ENCODE peak calls at places on chromosomes 1 and 21, in seven cellular contexts. One of them, this sample, is unnamed.

GRCh38 chr1:246579818-246580217 is 13.6 kb downstream of the CNST start:
- DNase-seq in mesothelial cell of epicardium: no peak
- DNase-seq in NCI-H526: no peak
- DNase-seq in posterior vena cava: no peak
- DNase-seq in Caco-2: no peak
- DNase-seq in activated CD4-positive, alpha-beta T cell treated with anti-CD3 and anti-CD28 coated beads, Interleukin-2, amount 10 ng/mL, durations not matched to agents 7 days and 5 days: no peak
- DNase-seq in GF-D8: peak; percentile 23
- DNase-seq in this sample: no peak

GRCh38 chr1:32761253-32761877 is 55.8 kb downstream of the YARS1 start:
- DNase-seq in mesothelial cell of epicardium: no peak
- DNase-seq in NCI-H526: no peak
- DNase-seq in posterior vena cava: no peak
- DNase-seq in Caco-2: peak; percentile 23
- DNase-seq in activated CD4-positive, alpha-beta T cell treated with anti-CD3 and anti-CD28 coated beads, Interleukin-2, amount 10 ng/mL, durations not matched to agents 7 days and 5 days: no peak
- DNase-seq in GF-D8: no peak
- DNase-seq in this sample: no peak

GRCh38 chr1:23010734-23011449 is 4.8 kb downstream of the TEX46 start:
- DNase-seq in mesothelial cell of epicardium: no peak
- DNase-seq in NCI-H526: no peak
- DNase-seq in posterior vena cava: no peak
- DNase-seq in Caco-2: no peak
- DNase-seq in activated CD4-positive, alpha-beta T cell treated with anti-CD3 and anti-CD28 coated beads, Interleukin-2, amount 10 ng/mL, durations not matched to agents 7 days and 5 days: no peak
- DNase-seq in GF-D8: no peak
- DNase-seq in this sample: no peak

GRCh38 chr1:202255343-202255742 is 61.7 kb downstream of the LGR6 start:
- DNase-seq in mesothelial cell of epicardium: no peak
- DNase-seq in NCI-H526: no peak
- DNase-seq in posterior vena cava: peak; percentile 40
- DNase-seq in Caco-2: no peak
- DNase-seq in activated CD4-positive, alpha-beta T cell treated with anti-CD3 and anti-CD28 coated beads, Interleukin-2, amount 10 ng/mL, durations not matched to agents 7 days and 5 days: no peak
- DNase-seq in GF-D8: no peak
- DNase-seq in this sample: no peak

GRCh38 chr1:6485140-6485936 is 6.1 kb downstream of the PLEKHG5 start:
- DNase-seq in mesothelial cell of epicardium: no peak
- DNase-seq in NCI-H526: no peak
- DNase-seq in posterior vena cava: no peak
- DNase-seq in Caco-2: no peak
- DNase-seq in activated CD4-positive, alpha-beta T cell treated with anti-CD3 and anti-CD28 coated beads, Interleukin-2, amount 10 ng/mL, durations not matched to agents 7 days and 5 days: no peak
- DNase-seq in GF-D8: no peak
- DNase-seq in this sample: no peak

GRCh38 chr1:101592861-101593260 is 356.0 kb downstream of the S1PR1 start:
- DNase-seq in mesothelial cell of epicardium: no peak
- DNase-seq in NCI-H526: no peak
- DNase-seq in posterior vena cava: no peak
- DNase-seq in Caco-2: no peak
- DNase-seq in activated CD4-positive, alpha-beta T cell treated with anti-CD3 and anti-CD28 coated beads, Interleukin-2, amount 10 ng/mL, durations not matched to agents 7 days and 5 days: no peak
- DNase-seq in GF-D8: no peak
- DNase-seq in this sample: no peak

GRCh38 chr1:197598935-197599334 is 176.3 kb downstream of the DENND1B start:
- DNase-seq in mesothelial cell of epicardium: no peak
- DNase-seq in NCI-H526: no peak
- DNase-seq in posterior vena cava: no peak
- DNase-seq in Caco-2: no peak
- DNase-seq in activated CD4-positive, alpha-beta T cell treated with anti-CD3 and anti-CD28 coated beads, Interleukin-2, amount 10 ng/mL, durations not matched to agents 7 days and 5 days: no peak
- DNase-seq in GF-D8: no peak
- DNase-seq in this sample: no peak

GRCh38 chr1:25805863-25806225 is 5.9 kb downstream of the SELENON start:
- DNase-seq in mesothelial cell of epicardium: no peak
- DNase-seq in NCI-H526: no peak
- DNase-seq in posterior vena cava: no peak
- DNase-seq in Caco-2: no peak
- DNase-seq in activated CD4-positive, alpha-beta T cell treated with anti-CD3 and anti-CD28 coated beads, Interleukin-2, amount 10 ng/mL, durations not matched to agents 7 days and 5 days: no peak
- DNase-seq in GF-D8: no peak
- DNase-seq in this sample: no peak

GRCh38 chr1:74679811-74680210 is 6.2 kb upstream of the ERICH3 start:
- DNase-seq in mesothelial cell of epicardium: no peak
- DNase-seq in NCI-H526: no peak
- DNase-seq in posterior vena cava: no peak
- DNase-seq in Caco-2: no peak
- DNase-seq in activated CD4-positive, alpha-beta T cell treated with anti-CD3 and anti-CD28 coated beads, Interleukin-2, amount 10 ng/mL, durations not matched to agents 7 days and 5 days: no peak
- DNase-seq in GF-D8: no peak
- DNase-seq in this sample: no peak

GRCh38 chr1:231161711-231162299 is at the start of gene TRIM67:
- DNase-seq in mesothelial cell of epicardium: no peak
- DNase-seq in NCI-H526: no peak
- DNase-seq in posterior vena cava: no peak
- DNase-seq in Caco-2: peak; percentile 58
- DNase-seq in activated CD4-positive, alpha-beta T cell treated with anti-CD3 and anti-CD28 coated beads, Interleukin-2, amount 10 ng/mL, durations not matched to agents 7 days and 5 days: no peak
- DNase-seq in GF-D8: no peak
- DNase-seq in this sample: no peak

GRCh38 chr1:212035835-212036605 is 472 bp downstream of the DTL start:
- DNase-seq in mesothelial cell of epicardium: no peak
- DNase-seq in NCI-H526: peak; percentile 46
- DNase-seq in posterior vena cava: no peak
- DNase-seq in Caco-2: no peak
- DNase-seq in activated CD4-positive, alpha-beta T cell treated with anti-CD3 and anti-CD28 coated beads, Interleukin-2, amount 10 ng/mL, durations not matched to agents 7 days and 5 days: no peak
- DNase-seq in GF-D8: no peak
- DNase-seq in this sample: no peak

GRCh38 chr1:247713753-247714152 is 2.7 kb downstream of the OR6F1 start:
- DNase-seq in mesothelial cell of epicardium: no peak
- DNase-seq in NCI-H526: no peak
- DNase-seq in posterior vena cava: no peak
- DNase-seq in Caco-2: no peak
- DNase-seq in activated CD4-positive, alpha-beta T cell treated with anti-CD3 and anti-CD28 coated beads, Interleukin-2, amount 10 ng/mL, durations not matched to agents 7 days and 5 days: no peak
- DNase-seq in GF-D8: no peak
- DNase-seq in this sample: no peak

GRCh38 chr1:89369331-89369730 is 5.5 kb downstream of the GBP6 start:
- DNase-seq in mesothelial cell of epicardium: no peak
- DNase-seq in NCI-H526: no peak
- DNase-seq in posterior vena cava: no peak
- DNase-seq in Caco-2: no peak
- DNase-seq in activated CD4-positive, alpha-beta T cell treated with anti-CD3 and anti-CD28 coated beads, Interleukin-2, amount 10 ng/mL, durations not matched to agents 7 days and 5 days: no peak
- DNase-seq in GF-D8: no peak
- DNase-seq in this sample: no peak

GRCh38 chr1:64887689-64888217 is 78.6 kb downstream of the JAK1 start:
- DNase-seq in mesothelial cell of epicardium: no peak
- DNase-seq in NCI-H526: no peak
- DNase-seq in posterior vena cava: no peak
- DNase-seq in Caco-2: no peak
- DNase-seq in activated CD4-positive, alpha-beta T cell treated with anti-CD3 and anti-CD28 coated beads, Interleukin-2, amount 10 ng/mL, durations not matched to agents 7 days and 5 days: no peak
- DNase-seq in GF-D8: no peak
- DNase-seq in this sample: no peak

GRCh38 chr1:18707696-18708257 is 77.1 kb downstream of the PAX7 start:
- DNase-seq in mesothelial cell of epicardium: no peak
- DNase-seq in NCI-H526: no peak
- DNase-seq in posterior vena cava: no peak
- DNase-seq in Caco-2: no peak
- DNase-seq in activated CD4-positive, alpha-beta T cell treated with anti-CD3 and anti-CD28 coated beads, Interleukin-2, amount 10 ng/mL, durations not matched to agents 7 days and 5 days: no peak
- DNase-seq in GF-D8: no peak
- DNase-seq in this sample: no peak

GRCh38 chr1:8252266-8252951 is 65.5 kb upstream of the SLC45A1 start:
- DNase-seq in mesothelial cell of epicardium: no peak
- DNase-seq in NCI-H526: no peak
- DNase-seq in posterior vena cava: peak; percentile 41
- DNase-seq in Caco-2: no peak
- DNase-seq in activated CD4-positive, alpha-beta T cell treated with anti-CD3 and anti-CD28 coated beads, Interleukin-2, amount 10 ng/mL, durations not matched to agents 7 days and 5 days: no peak
- DNase-seq in GF-D8: no peak
- DNase-seq in this sample: no peak

GRCh38 chr21:31107151-31107785 is 69.0 kb upstream of the KRTAP19-8 start:
- DNase-seq in mesothelial cell of epicardium: no peak
- DNase-seq in NCI-H526: no peak
- DNase-seq in posterior vena cava: no peak
- DNase-seq in Caco-2: no peak
- DNase-seq in activated CD4-positive, alpha-beta T cell treated with anti-CD3 and anti-CD28 coated beads, Interleukin-2, amount 10 ng/mL, durations not matched to agents 7 days and 5 days: no peak
- DNase-seq in GF-D8: no peak
- DNase-seq in this sample: no peak

GRCh38 chr1:228329887-228330286 is 76.7 kb downstream of the TRIM11 start:
- DNase-seq in mesothelial cell of epicardium: no peak
- DNase-seq in NCI-H526: no peak
- DNase-seq in posterior vena cava: no peak
- DNase-seq in Caco-2: no peak
- DNase-seq in activated CD4-positive, alpha-beta T cell treated with anti-CD3 and anti-CD28 coated beads, Interleukin-2, amount 10 ng/mL, durations not matched to agents 7 days and 5 days: no peak
- DNase-seq in GF-D8: no peak
- DNase-seq in this sample: no peak

GRCh38 chr1:162144853-162145252 is 75.4 kb downstream of the NOS1AP start:
- DNase-seq in mesothelial cell of epicardium: no peak
- DNase-seq in NCI-H526: no peak
- DNase-seq in posterior vena cava: no peak
- DNase-seq in Caco-2: no peak
- DNase-seq in activated CD4-positive, alpha-beta T cell treated with anti-CD3 and anti-CD28 coated beads, Interleukin-2, amount 10 ng/mL, durations not matched to agents 7 days and 5 days: no peak
- DNase-seq in GF-D8: no peak
- DNase-seq in this sample: no peak

GRCh38 chr1:168266644-168267186 is 14.0 kb upstream of the TBX19 start:
- DNase-seq in mesothelial cell of epicardium: no peak
- DNase-seq in NCI-H526: no peak
- DNase-seq in posterior vena cava: no peak
- DNase-seq in Caco-2: no peak
- DNase-seq in activated CD4-positive, alpha-beta T cell treated with anti-CD3 and anti-CD28 coated beads, Interleukin-2, amount 10 ng/mL, durations not matched to agents 7 days and 5 days: no peak
- DNase-seq in GF-D8: no peak
- DNase-seq in this sample: no peak

GRCh38 chr1:17930635-17931034 is 175.5 kb downstream of the ACTL8 start:
- DNase-seq in mesothelial cell of epicardium: no peak
- DNase-seq in NCI-H526: no peak
- DNase-seq in posterior vena cava: peak; percentile 32
- DNase-seq in Caco-2: no peak
- DNase-seq in activated CD4-positive, alpha-beta T cell treated with anti-CD3 and anti-CD28 coated beads, Interleukin-2, amount 10 ng/mL, durations not matched to agents 7 days and 5 days: no peak
- DNase-seq in GF-D8: no peak
- DNase-seq in this sample: no peak

GRCh38 chr1:218350909-218351616 is 5.9 kb downstream of the TGFB2 start:
- DNase-seq in mesothelial cell of epicardium: no peak
- DNase-seq in NCI-H526: no peak
- DNase-seq in posterior vena cava: no peak
- DNase-seq in Caco-2: no peak
- DNase-seq in activated CD4-positive, alpha-beta T cell treated with anti-CD3 and anti-CD28 coated beads, Interleukin-2, amount 10 ng/mL, durations not matched to agents 7 days and 5 days: no peak
- DNase-seq in GF-D8: no peak
- DNase-seq in this sample: peak; percentile 20

GRCh38 chr1:119228318-119228717 is 87.9 kb upstream of the WARS2 start:
- DNase-seq in mesothelial cell of epicardium: no peak
- DNase-seq in NCI-H526: no peak
- DNase-seq in posterior vena cava: no peak
- DNase-seq in Caco-2: no peak
- DNase-seq in activated CD4-positive, alpha-beta T cell treated with anti-CD3 and anti-CD28 coated beads, Interleukin-2, amount 10 ng/mL, durations not matched to agents 7 days and 5 days: no peak
- DNase-seq in GF-D8: no peak
- DNase-seq in this sample: no peak

GRCh38 chr1:232440325-232441059 is 189.4 kb downstream of the SIPA1L2 start:
- DNase-seq in mesothelial cell of epicardium: no peak
- DNase-seq in NCI-H526: no peak
- DNase-seq in posterior vena cava: no peak
- DNase-seq in Caco-2: no peak
- DNase-seq in activated CD4-positive, alpha-beta T cell treated with anti-CD3 and anti-CD28 coated beads, Interleukin-2, amount 10 ng/mL, durations not matched to agents 7 days and 5 days: no peak
- DNase-seq in GF-D8: no peak
- DNase-seq in this sample: no peak

GRCh38 chr1:44012941-44013609 is 18.2 kb downstream of the SLC6A9 start:
- DNase-seq in mesothelial cell of epicardium: no peak
- DNase-seq in NCI-H526: no peak
- DNase-seq in posterior vena cava: peak; percentile 66
- DNase-seq in Caco-2: no peak
- DNase-seq in activated CD4-positive, alpha-beta T cell treated with anti-CD3 and anti-CD28 coated beads, Interleukin-2, amount 10 ng/mL, durations not matched to agents 7 days and 5 days: no peak
- DNase-seq in GF-D8: peak; percentile 8
- DNase-seq in this sample: no peak

GRCh38 chr21:45801129-45801735 is 157.7 kb downstream of the PCBP3 start:
- DNase-seq in mesothelial cell of epicardium: no peak
- DNase-seq in NCI-H526: no peak
- DNase-seq in posterior vena cava: peak; percentile 68
- DNase-seq in Caco-2: no peak
- DNase-seq in activated CD4-positive, alpha-beta T cell treated with anti-CD3 and anti-CD28 coated beads, Interleukin-2, amount 10 ng/mL, durations not matched to agents 7 days and 5 days: no peak
- DNase-seq in GF-D8: no peak
- DNase-seq in this sample: no peak

GRCh38 chr1:175376194-175376593 is 183.6 kb upstream of the KIAA0040 start:
- DNase-seq in mesothelial cell of epicardium: no peak
- DNase-seq in NCI-H526: peak; percentile 57
- DNase-seq in posterior vena cava: no peak
- DNase-seq in Caco-2: no peak
- DNase-seq in activated CD4-positive, alpha-beta T cell treated with anti-CD3 and anti-CD28 coated beads, Interleukin-2, amount 10 ng/mL, durations not matched to agents 7 days and 5 days: no peak
- DNase-seq in GF-D8: no peak
- DNase-seq in this sample: no peak

GRCh38 chr1:20079661-20080305 is 9.8 kb downstream of the PLA2G5 start:
- DNase-seq in mesothelial cell of epicardium: no peak
- DNase-seq in NCI-H526: no peak
- DNase-seq in posterior vena cava: no peak
- DNase-seq in Caco-2: no peak
- DNase-seq in activated CD4-positive, alpha-beta T cell treated with anti-CD3 and anti-CD28 coated beads, Interleukin-2, amount 10 ng/mL, durations not matched to agents 7 days and 5 days: no peak
- DNase-seq in GF-D8: no peak
- DNase-seq in this sample: no peak

GRCh38 chr21:42986125-42986783 is 11.9 kb downstream of the PKNOX1 start:
- DNase-seq in mesothelial cell of epicardium: no peak
- DNase-seq in NCI-H526: no peak
- DNase-seq in posterior vena cava: no peak
- DNase-seq in Caco-2: no peak
- DNase-seq in activated CD4-positive, alpha-beta T cell treated with anti-CD3 and anti-CD28 coated beads, Interleukin-2, amount 10 ng/mL, durations not matched to agents 7 days and 5 days: no peak
- DNase-seq in GF-D8: no peak
- DNase-seq in this sample: no peak

GRCh38 chr21:38178653-38179503 is 77.9 kb upstream of the KCNJ15 start:
- DNase-seq in mesothelial cell of epicardium: no peak
- DNase-seq in NCI-H526: no peak
- DNase-seq in posterior vena cava: no peak
- DNase-seq in Caco-2: no peak
- DNase-seq in activated CD4-positive, alpha-beta T cell treated with anti-CD3 and anti-CD28 coated beads, Interleukin-2, amount 10 ng/mL, durations not matched to agents 7 days and 5 days: no peak
- DNase-seq in GF-D8: no peak
- DNase-seq in this sample: no peak

GRCh38 chr21:36959020-36959835 is 7.2 kb downstream of the HLCS start:
- DNase-seq in mesothelial cell of epicardium: no peak
- DNase-seq in NCI-H526: no peak
- DNase-seq in posterior vena cava: no peak
- DNase-seq in Caco-2: no peak
- DNase-seq in activated CD4-positive, alpha-beta T cell treated with anti-CD3 and anti-CD28 coated beads, Interleukin-2, amount 10 ng/mL, durations not matched to agents 7 days and 5 days: no peak
- DNase-seq in GF-D8: no peak
- DNase-seq in this sample: no peak

GRCh38 chr1:226181996-226182714 is 4.4 kb downstream of the ACBD3 start:
- DNase-seq in mesothelial cell of epicardium: no peak
- DNase-seq in NCI-H526: no peak
- DNase-seq in posterior vena cava: no peak
- DNase-seq in Caco-2: peak; percentile 31
- DNase-seq in activated CD4-positive, alpha-beta T cell treated with anti-CD3 and anti-CD28 coated beads, Interleukin-2, amount 10 ng/mL, durations not matched to agents 7 days and 5 days: no peak
- DNase-seq in GF-D8: peak; percentile 59
- DNase-seq in this sample: no peak

This sample was measured in CD4-positive, alpha-beta memory T cell.